ENCODE peak calls at places on chromosomes 4 and X, in ten cellular contexts. F is activated CD4-positive, alpha-beta T cell treated with anti-CD3 and anti-CD28 coated beads for 1 hour; U is myocyte; I is uterus; R is cardiac muscle cell; X is C1 segment of cervical spinal cord; E is glomerular endothelial cell; O is activated T-cell treated with anti-CD3 and anti-CD28 coated beads, Interleukin-2, amount 50 U/mL, for 4 hours; K is neuronal stem cell; G is cerebellum. Q is an unnamed sample.

GRCh38 chr4:55896622-55897021 is 43.2 kb downstream of the EXOC1 start:
- DNase-seq in F (no peak), U (no peak), I (no peak), R (no peak), X (no peak), E (no peak), O (no peak), K (no peak), G (no peak), Q (no peak)

GRCh38 chrX:14934423-14934822 is 61.2 kb downstream of the MOSPD2 start:
- DNase-seq in F (no peak), U (no peak), I (no peak), R (no peak), X (no peak), E (no peak), O (no peak), K (no peak), G (no peak), Q (no peak)

GRCh38 chr4:114558446-114559020 is 40.1 kb upstream of the UGT8 start:
- DNase-seq in F (no peak), U (no peak), I (no peak), R (no peak), X (no peak), E (no peak), O (no peak), K (peak; percentile 11), G (no peak), Q (no peak)

GRCh38 chrX:129529685-129530281 is 6.5 kb upstream of the SMARCA1 start:
- DNase-seq in F (no peak), U (peak; percentile 5), I (no peak), R (peak; percentile 65), X (no peak), E (no peak), O (no peak), K (no peak), G (no peak), Q (no peak)

GRCh38 chr4:137602401-137602800 is 70.1 kb upstream of the PCDH18 start:
- DNase-seq in F (no peak), U (no peak), I (no peak), R (no peak), X (no peak), E (no peak), O (no peak), K (no peak), G (no peak), Q (no peak)

GRCh38 chrX:72576161-72576896 is 3.7 kb upstream of the HDAC8 start:
- DNase-seq in F (no peak), U (peak; percentile 2), I (no peak), R (peak; percentile 89), X (no peak), E (no peak), O (no peak), K (no peak), G (no peak), Q (no peak)

GRCh38 chrX:19005909-19006308 is 22.0 kb upstream of the PHKA2 start:
- DNase-seq in F (no peak), U (no peak), I (no peak), R (no peak), X (no peak), E (no peak), O (no peak), K (no peak), G (no peak), Q (no peak)

GRCh38 chr4:11182586-11183357 is 245.9 kb downstream of the HS3ST1 start:
- DNase-seq in F (no peak), U (peak; percentile 13), I (no peak), R (no peak), X (no peak), E (no peak), O (no peak), K (no peak), G (peak; percentile 11), Q (no peak)